ENCODE peak calls at places on chromosomes 13 and 19, in ten cellular contexts. One of them, this sample, is unnamed. For H3K27me3 and H3K4me1, the result is how much of the 10 kb centered on the place peaks cover.

GRCh38 chr19:3034194-3034844 is 5.2 kb upstream of the TLE2 start:
- DNase-seq in stomach: no peak
- DNase-seq in H1: no peak
- DNase-seq in PC-9: no peak
- DNase-seq in lung: no peak
- DNase-seq in right atrium auricular region: no peak
- DNase-seq in spleen: no peak
- DNase-seq in GM23338: no peak
- DNase-seq in tibial artery: no peak
- DNase-seq in IMR-90: peak
- DNase-seq in this sample: no peak

GRCh38 chr13:51317262-51317661 is 22.2 kb upstream of the SERPINE3 start:
- DNase-seq in spleen: no peak
- DNase-seq in H1: no peak
- DNase-seq in GM23338: no peak
- DNase-seq in lung: no peak
- DNase-seq in stomach: no peak
- DNase-seq in right atrium auricular region: no peak
- DNase-seq in tibial artery: no peak
- DNase-seq in IMR-90: peak
- DNase-seq in PC-9: no peak
- DNase-seq in this sample: no peak

GRCh38 chr19:7153008-7153407 is 83.5 kb downstream of the ZNF557 start:
- DNase-seq in IMR-90: no peak
- DNase-seq in tibial artery: no peak
- DNase-seq in stomach: no peak
- DNase-seq in lung: no peak
- DNase-seq in spleen: no peak
- DNase-seq in PC-9: no peak
- DNase-seq in right atrium auricular region: no peak
- DNase-seq in GM23338: no peak
- DNase-seq in H1: no peak
- DNase-seq in this sample: no peak

GRCh38 chr13:21825186-21825585 is 154.3 kb downstream of the FGF9 start:
- DNase-seq in PC-9: no peak
- DNase-seq in IMR-90: peak
- DNase-seq in GM23338: no peak
- DNase-seq in tibial artery: no peak
- DNase-seq in right atrium auricular region: no peak
- DNase-seq in stomach: no peak
- DNase-seq in H1: no peak
- DNase-seq in spleen: no peak
- DNase-seq in lung: no peak
- DNase-seq in this sample: no peak

GRCh38 chr19:2551172-2551863 is 75.4 kb downstream of the GADD45B start:
- DNase-seq in right atrium auricular region: no peak
- DNase-seq in tibial artery: no peak
- DNase-seq in IMR-90: no peak
- DNase-seq in GM23338: no peak
- DNase-seq in lung: no peak
- DNase-seq in PC-9: no peak
- DNase-seq in stomach: no peak
- DNase-seq in spleen: no peak
- DNase-seq in H1: no peak
- DNase-seq in this sample: no peak

GRCh38 chr13:93472296-93472695 is 245.7 kb downstream of the GPC6 start:
- DNase-seq in right atrium auricular region: no peak
- DNase-seq in PC-9: no peak
- DNase-seq in stomach: no peak
- DNase-seq in spleen: peak
- DNase-seq in H1: no peak
- DNase-seq in IMR-90: no peak
- DNase-seq in GM23338: no peak
- DNase-seq in tibial artery: no peak
- DNase-seq in lung: no peak
- DNase-seq in this sample: no peak

GRCh38 chr19:34298891-34299510 is 44.6 kb downstream of the GARRE1 start:
- DNase-seq in stomach: no peak
- DNase-seq in right atrium auricular region: no peak
- DNase-seq in H1: no peak
- DNase-seq in PC-9: no peak
- DNase-seq in spleen: no peak
- DNase-seq in IMR-90: no peak
- DNase-seq in tibial artery: no peak
- DNase-seq in lung: no peak
- DNase-seq in GM23338: no peak
- DNase-seq in this sample: no peak

GRCh38 chr13:73677041-73677589 is 457.1 kb downstream of the KLF12 start:
- DNase-seq in spleen: no peak
- DNase-seq in lung: no peak
- DNase-seq in PC-9: no peak
- DNase-seq in stomach: no peak
- DNase-seq in IMR-90: peak
- DNase-seq in H1: no peak
- DNase-seq in right atrium auricular region: no peak
- DNase-seq in tibial artery: no peak
- DNase-seq in GM23338: no peak
- DNase-seq in this sample: peak

GRCh38 chr13:63433546-63434150 is 2018.0 kb upstream of the PCDH20 start:
- DNase-seq in right atrium auricular region: no peak
- DNase-seq in spleen: no peak
- DNase-seq in lung: no peak
- DNase-seq in tibial artery: no peak
- DNase-seq in PC-9: no peak
- DNase-seq in stomach: no peak
- DNase-seq in IMR-90: peak
- DNase-seq in GM23338: no peak
- DNase-seq in H1: no peak
- DNase-seq in this sample: no peak

GRCh38 chr19:51137812-51138425 is 4.2 kb upstream of the SIGLEC7 start:
- DNase-seq in PC-9: no peak
- DNase-seq in stomach: no peak
- DNase-seq in GM23338: no peak
- DNase-seq in H1: no peak
- DNase-seq in spleen: peak
- DNase-seq in right atrium auricular region: no peak
- DNase-seq in tibial artery: no peak
- DNase-seq in IMR-90: no peak
- DNase-seq in lung: no peak
- DNase-seq in this sample: no peak

GRCh38 chr19:40466219-40467006 is at the start of gene SPTBN4:
- DNase-seq in tibial artery: peak
- DNase-seq in PC-9: no peak
- DNase-seq in IMR-90: no peak
- DNase-seq in GM23338: no peak
- DNase-seq in H1: no peak
- DNase-seq in right atrium auricular region: no peak
- DNase-seq in spleen: peak
- DNase-seq in lung: peak
- DNase-seq in stomach: no peak
- DNase-seq in this sample: no peak

GRCh38 chr19:51573331-51573730 is 2.2 kb downstream of the ZNF175 start:
- DNase-seq in H1: no peak
- DNase-seq in tibial artery: no peak
- DNase-seq in IMR-90: peak
- DNase-seq in GM23338: no peak
- DNase-seq in lung: no peak
- DNase-seq in PC-9: no peak
- DNase-seq in right atrium auricular region: no peak
- DNase-seq in spleen: no peak
- DNase-seq in stomach: no peak
- DNase-seq in this sample: no peak

GRCh38 chr19:1532003-1532402 is 8.1 kb downstream of the PLK5 start:
- DNase-seq in stomach: no peak
- DNase-seq in PC-9: no peak
- DNase-seq in GM23338: no peak
- DNase-seq in IMR-90: no peak
- DNase-seq in lung: no peak
- DNase-seq in tibial artery: no peak
- DNase-seq in right atrium auricular region: no peak
- DNase-seq in spleen: no peak
- DNase-seq in H1: no peak
- DNase-seq in this sample: no peak
- H3K27me3 ChIP-seq in stomach: under half
- H3K27me3 ChIP-seq in PC-9: under half
- H3K27me3 ChIP-seq in GM23338: under half
- H3K27me3 ChIP-seq in IMR-90: under half
- H3K27me3 ChIP-seq in lung: under half
- H3K27me3 ChIP-seq in tibial artery: under half
- H3K27me3 ChIP-seq in right atrium auricular region: under half
- H3K27me3 ChIP-seq in spleen: under half
- H3K27me3 ChIP-seq in H1: under half
- H3K27me3 ChIP-seq in this sample: under half

DNA sequence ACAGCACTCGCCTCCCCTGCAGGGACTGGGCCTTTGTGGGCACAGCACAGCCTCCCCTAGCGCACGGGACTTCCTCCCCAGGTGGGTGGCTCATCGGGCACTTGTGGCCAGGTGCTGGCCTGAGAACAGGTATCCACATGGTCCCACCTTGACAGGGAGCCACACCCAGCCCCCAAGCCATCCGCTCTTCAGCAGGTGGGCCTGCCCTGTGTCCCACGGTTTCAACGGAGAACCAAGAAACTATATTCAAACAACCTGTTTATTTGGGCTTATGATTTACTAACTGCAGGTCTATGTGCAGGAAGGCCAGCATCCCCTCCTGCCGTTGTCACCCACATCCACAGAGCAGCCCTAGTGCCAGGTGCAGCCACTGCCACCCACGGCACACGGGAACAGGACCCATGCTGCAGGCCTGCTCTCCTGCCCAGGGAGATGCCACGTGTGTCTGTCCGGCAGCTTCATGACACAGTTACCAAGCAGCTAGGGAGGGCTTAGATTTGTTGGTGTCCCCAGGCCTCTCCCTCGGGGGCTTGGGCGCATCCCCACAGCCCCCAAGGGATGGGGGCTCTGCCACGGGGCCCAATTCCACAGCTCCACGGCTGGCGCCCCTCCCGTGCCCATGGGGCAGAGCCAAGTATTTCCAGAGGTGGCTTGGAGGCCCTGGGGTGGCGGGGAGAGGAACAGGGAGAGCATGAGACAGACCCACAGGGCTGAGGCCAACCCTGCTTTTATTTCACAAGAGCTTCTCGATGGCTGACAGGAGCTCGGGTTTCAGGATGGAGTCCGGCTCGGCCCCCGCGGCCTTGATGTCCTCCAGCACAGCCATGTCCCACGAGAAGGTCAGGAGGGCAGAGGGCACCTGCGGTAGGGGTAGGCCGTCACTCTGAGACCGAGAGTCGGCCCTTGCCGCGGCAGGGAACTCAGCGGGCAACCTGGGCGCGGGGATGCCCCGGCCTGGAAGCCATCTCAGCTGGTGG is 12.5 kb downstream of the UBXN6 start:
- DNase-seq in tibial artery: no peak
- DNase-seq in right atrium auricular region: no peak
- DNase-seq in H1: no peak
- DNase-seq in lung: no peak
- DNase-seq in GM23338: no peak
- DNase-seq in stomach: no peak
- DNase-seq in IMR-90: no peak
- DNase-seq in spleen: no peak
- DNase-seq in PC-9: no peak
- DNase-seq in this sample: no peak
- TF ChIP-seq CTCF in tibial artery: no peak
- TF ChIP-seq CTCF in right atrium auricular region: no peak
- TF ChIP-seq CTCF in H1: no peak
- TF ChIP-seq CTCF in lung: no peak
- TF ChIP-seq CTCF in GM23338: no peak
- TF ChIP-seq CTCF in stomach: no peak
- TF ChIP-seq CTCF in IMR-90: no peak
- TF ChIP-seq CTCF in spleen: no peak
- TF ChIP-seq CTCF in PC-9: no peak
- TF ChIP-seq CTCF in this sample: no peak

GRCh38 chr19:48385461-48386087 is 5.8 kb downstream of the KDELR1 start:
- DNase-seq in PC-9: no peak
- DNase-seq in spleen: no peak
- DNase-seq in right atrium auricular region: no peak
- DNase-seq in lung: no peak
- DNase-seq in tibial artery: no peak
- DNase-seq in GM23338: no peak
- DNase-seq in stomach: no peak
- DNase-seq in IMR-90: no peak
- DNase-seq in H1: no peak
- DNase-seq in this sample: no peak
- H3K4me1 ChIP-seq in PC-9: under half
- H3K4me1 ChIP-seq in spleen: under half
- H3K4me1 ChIP-seq in right atrium auricular region: under half
- H3K4me1 ChIP-seq in lung: under half
- H3K4me1 ChIP-seq in tibial artery: under half
- H3K4me1 ChIP-seq in GM23338: under half
- H3K4me1 ChIP-seq in stomach: under half
- H3K4me1 ChIP-seq in IMR-90: under half
- H3K4me1 ChIP-seq in H1: under half
- H3K4me1 ChIP-seq in this sample: under half

DNA sequence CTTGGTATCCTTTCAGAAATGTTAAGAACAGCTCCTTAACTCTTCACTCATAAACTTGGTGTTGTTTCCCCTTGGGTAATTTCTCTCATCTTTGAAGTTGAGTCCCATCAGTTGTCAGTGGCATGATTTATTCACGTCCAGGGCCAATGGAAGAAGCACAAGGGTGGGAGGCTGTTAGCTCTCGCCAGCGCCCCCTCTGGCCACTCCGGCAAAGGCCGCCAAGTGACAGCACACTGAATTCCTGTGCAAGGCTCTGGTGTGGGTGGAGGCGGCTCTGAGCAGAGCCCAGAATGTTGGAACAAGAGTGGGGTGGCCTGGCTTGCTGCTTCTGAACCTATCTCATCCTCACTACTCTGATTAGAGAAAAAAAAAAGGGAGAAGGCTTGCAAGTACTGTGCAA is 13.1 kb upstream of the MEDAG start:
- DNase-seq in lung: no peak
- DNase-seq in PC-9: no peak
- DNase-seq in IMR-90: peak
- DNase-seq in H1: no peak
- DNase-seq in GM23338: peak
- DNase-seq in right atrium auricular region: peak
- DNase-seq in spleen: no peak
- DNase-seq in stomach: no peak
- DNase-seq in tibial artery: peak
- DNase-seq in this sample: no peak
- H3K27me3 ChIP-seq in lung: under half
- H3K27me3 ChIP-seq in PC-9: under half
- H3K27me3 ChIP-seq in IMR-90: under half
- H3K27me3 ChIP-seq in H1: under half
- H3K27me3 ChIP-seq in GM23338: under half
- H3K27me3 ChIP-seq in right atrium auricular region: under half
- H3K27me3 ChIP-seq in spleen: under half
- H3K27me3 ChIP-seq in stomach: under half
- H3K27me3 ChIP-seq in tibial artery: under half
- H3K27me3 ChIP-seq in this sample: under half